ENCODE peak calls at places on chromosomes 12 and 14, in four cellular contexts. F is body of pancreas, A is psoas muscle, D is cardiac muscle cell. I is an unnamed sample.
A peak's percentile ranks its signal among the peaks of the same experiment; 100 is the strongest.

GRCh38 chr14:88879016-88879415 is 54.6 kb downstream of the TTC8 start:
- DNase-seq in F (no peak), D (no peak), A (no peak), I (no peak)

GRCh38 chr14:89283327-89284060 is 133.5 kb downstream of the FOXN3 start:
- DNase-seq in F (no peak), D (no peak), A (no peak), I (no peak)

GRCh38 chr12:125331342-125332052 is 266.3 kb downstream of the AACS start:
- DNase-seq in F (no peak), A (no peak), D (no peak), I (no peak)

GRCh38 chr12:122491991-122492390 is 8.7 kb downstream of the ZCCHC8 start:
- DNase-seq in F (no peak), D (no peak), A (no peak), I (no peak)

GRCh38 chr14:92649934-92650545 is 98.4 kb downstream of the LGMN start:
- DNase-seq in F (peak; percentile 81), A (peak; percentile 56), D (no peak), I (peak; percentile 35)

GRCh38 chr12:51269174-51270066 is 795 bp downstream of the SMAGP start:
- DNase-seq in F (peak; percentile 75), D (peak; percentile 67), A (peak; percentile 31), I (no peak)

GRCh38 chr14:104280085-104280901 is 141.9 kb downstream of the KIF26A start:
- DNase-seq in D (no peak), A (no peak), F (peak; percentile 0), I (no peak)

GRCh38 chr14:91866061-91866460 is 1.3 kb downstream of the TC2N start:
- DNase-seq in F (no peak), D (no peak), A (no peak), I (no peak)

GRCh38 chr12:3869448-3869847 is 3.8 kb downstream of the PARP11 start:
- DNase-seq in A (no peak), F (no peak), D (no peak), I (peak; percentile 44)

GRCh38 chr14:75981426-75981825 is 369 bp downstream of the TGFB3 start:
- DNase-seq in A (no peak), F (peak; percentile 43), D (peak; percentile 32), I (no peak)

GRCh38 chr12:15910864-15911696 is at the start of gene DERA:
- DNase-seq in F (peak; percentile 83), D (peak; percentile 87), A (peak; percentile 82), I (peak; percentile 33)

GRCh38 chr12:30719060-30719459 is 23.4 kb upstream of the IPO8 start:
- DNase-seq in F (no peak), D (no peak), A (no peak), I (no peak)

GRCh38 chr12:116964004-116964739 is 53.4 kb downstream of the FBXW8 start:
- DNase-seq in F (no peak), D (no peak), A (no peak), I (no peak)

GRCh38 chr14:60250318-60251035 is 1.5 kb downstream of the PPM1A start:
- DNase-seq in D (no peak), A (no peak), F (peak; percentile 22), I (no peak)

GRCh38 chr12:40226652-40227051 is 1.9 kb downstream of the LRRK2 start:
- DNase-seq in A (peak; percentile 20), F (peak; percentile 84), D (no peak), I (no peak)

GRCh38 chr14:52703225-52703624 is 3.8 kb upstream of the PSMC6 start:
- DNase-seq in D (no peak), F (peak; percentile 59), A (peak; percentile 26), I (peak; percentile 57)

GRCh38 chr12:105334001-105334400 is 3.5 kb downstream of the C12orf75 start:
- DNase-seq in A (no peak), D (peak; percentile 91), F (no peak), I (no peak)

GRCh38 chr14:95523818-95524448 is 7.5 kb upstream of the SYNE3 start:
- DNase-seq in D (no peak), A (no peak), F (no peak), I (no peak)

GRCh38 chr14:61533513-61534255 is 161.6 kb upstream of the HIF1A start:
- DNase-seq in D (no peak), F (peak; percentile 49), A (no peak), I (no peak)

GRCh38 chr14:69887740-69888657 is 8.8 kb downstream of the SMOC1 start:
- DNase-seq in D (no peak), F (no peak), A (no peak), I (no peak)

DNA sequence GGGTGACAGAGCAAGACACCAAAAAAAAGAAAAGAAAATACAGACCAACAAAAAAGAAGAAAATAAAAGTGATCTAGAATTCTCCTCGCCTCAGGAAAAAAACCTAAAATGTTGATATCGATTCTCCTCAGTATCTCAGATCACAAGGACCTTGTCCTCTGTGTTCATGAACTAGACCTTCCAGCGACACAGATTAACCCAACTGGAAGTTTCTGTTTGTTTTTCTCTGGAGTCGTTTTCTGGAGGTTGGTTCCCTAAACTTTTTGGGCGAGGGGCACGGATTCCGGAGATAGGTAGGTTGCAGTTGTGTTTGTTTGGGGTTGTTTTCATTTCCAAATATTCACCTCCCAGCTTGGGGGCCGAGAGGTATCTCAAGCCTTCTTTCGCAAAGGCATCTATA is 559 bp upstream of the RFC5 start:
- DNase-seq in D (no peak), F (no peak), A (no peak), I (no peak)
- H3K4me3 ChIP-seq in D (no peak overlapping the region), F (no peak overlapping the region), A (peak overlapping the region; percentile 87), I (peak overlapping the region; percentile 86)

GRCh38 chr12:64670039-64670438 is 59.7 kb downstream of the RASSF3 start:
- DNase-seq in F (no peak), A (no peak), D (no peak), I (no peak)
- TF ChIP-seq CTCF in F (no peak), A (no peak), D (no peak), I (no peak)

DNA sequence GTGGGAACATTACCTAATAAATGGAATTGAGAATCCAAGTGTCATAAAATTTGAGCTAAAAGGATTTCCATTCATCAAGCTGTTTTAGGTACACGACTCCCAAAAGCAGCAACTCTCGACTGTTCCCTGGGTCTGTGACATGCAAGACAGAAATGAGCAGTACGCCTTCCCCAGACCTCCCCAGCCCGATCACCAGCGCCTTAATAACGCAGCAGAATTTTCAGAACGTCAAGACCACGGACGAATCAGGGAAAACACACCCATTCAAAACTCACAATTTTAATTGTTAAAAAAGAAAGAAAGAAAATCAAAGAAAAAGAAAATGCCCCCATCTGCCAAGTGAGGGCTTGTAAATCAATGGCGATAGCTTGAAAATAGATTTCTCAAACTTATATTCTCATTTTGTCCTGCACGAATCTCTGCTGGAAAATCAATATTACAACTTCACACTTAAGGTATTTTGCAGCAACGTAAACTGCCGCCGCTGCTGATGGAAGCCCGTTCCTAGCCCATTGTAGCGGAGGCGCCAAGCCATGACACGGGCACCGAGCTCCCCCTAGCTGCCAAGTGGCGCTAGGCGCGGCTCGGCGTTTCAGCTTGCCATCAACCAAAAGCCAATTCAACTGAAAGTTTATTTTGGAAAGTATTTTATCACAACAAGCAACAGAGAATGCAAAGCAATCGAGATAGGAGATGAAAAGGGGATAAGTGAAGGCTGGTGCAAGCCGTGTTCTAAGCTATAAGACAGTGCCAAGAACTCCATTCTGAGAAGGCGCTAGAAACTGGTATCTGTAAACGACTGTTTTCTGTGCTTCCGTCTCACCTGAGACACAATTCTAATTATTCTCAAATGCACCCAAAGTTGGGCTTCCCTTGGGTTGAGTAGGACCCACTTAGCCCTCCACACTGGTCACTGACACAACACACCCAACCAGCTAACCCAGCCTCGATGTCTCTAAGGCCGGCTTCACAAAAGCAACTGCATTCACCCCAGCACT is 5.5 kb downstream of the BCL11B start:
- DNase-seq in F (peak; percentile 74), D (peak; percentile 86), A (peak; percentile 65), I (no peak)
- H3K4me3 ChIP-seq in F (no peak overlapping the region), D (no peak overlapping the region), A (no peak overlapping the region), I (no peak overlapping the region)

GRCh38 chr14:90293766-90294471 is 37.6 kb downstream of the PSMC1 start:
- DNase-seq in A (no peak), D (no peak), F (no peak), I (peak; percentile 92)
- TF ChIP-seq CTCF in A (no peak), D (no peak), F (no peak), I (no peak)

DNA sequence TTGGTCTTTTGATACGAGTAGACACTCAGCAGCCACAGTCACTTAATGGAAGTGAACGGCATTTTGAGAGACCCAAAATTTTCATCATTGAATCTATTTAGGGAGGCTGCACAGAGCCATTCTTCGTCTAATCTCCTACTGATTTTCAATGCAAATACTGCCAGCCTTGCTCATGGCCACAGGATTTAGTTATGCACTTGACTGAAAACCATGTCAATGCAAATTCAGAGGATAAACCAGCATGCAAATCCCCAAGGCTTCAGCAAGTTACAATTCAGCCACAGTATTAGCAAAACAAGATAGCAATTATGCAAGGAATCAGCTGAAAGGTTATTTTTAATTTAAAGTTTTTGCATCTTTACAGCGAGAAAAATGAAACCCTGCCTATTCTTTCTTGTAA is 985.5 kb upstream of the FLRT2 start:
- DNase-seq in A (no peak), F (no peak), D (no peak), I (no peak)
- H3K4me3 ChIP-seq in A (no peak overlapping the region), F (no peak overlapping the region), D (no peak overlapping the region), I (no peak overlapping the region)

GRCh38 chr14:80054020-80054419 is 157.3 kb downstream of the DIO2 start:
- DNase-seq in F (no peak), D (no peak), A (no peak), I (peak; percentile 80)

GRCh38 chr14:80055226-80055625 is 156.1 kb downstream of the DIO2 start:
- DNase-seq in D (no peak), F (no peak), A (no peak), I (no peak)

GRCh38 chr14:80055912-80056801 is 155.1 kb downstream of the DIO2 start:
- DNase-seq in D (peak; percentile 57), A (peak; percentile 13), F (peak; percentile 47), I (peak; percentile 21)

GRCh38 chr14:80059041-80059440 is 152.3 kb downstream of the DIO2 start:
- DNase-seq in F (no peak), D (no peak), A (no peak), I (no peak)
- TF ChIP-seq CTCF in F (no peak), D (no peak), A (no peak), I (no peak)

GRCh38 chr14:22835505-22835904 is 880 bp upstream of the MMP14 start:
- DNase-seq in F (no peak), A (no peak), D (no peak), I (no peak)
- H3K4me3 ChIP-seq in F (no peak overlapping the region), A (no peak overlapping the region), D (no peak overlapping the region), I (no peak overlapping the region)

GRCh38 chr12:49340971-49341776 is 4.2 kb upstream of the C1QL4 start:
- DNase-seq in F (no peak), D (no peak), A (no peak), I (no peak)

GRCh38 chr12:49342914-49343731 is 3.6 kb upstream of the DNAJC22 start:
- DNase-seq in D (no peak), A (no peak), F (no peak), I (no peak)

GRCh38 chr12:49341777-49342065 is 4.7 kb upstream of the C1QL4 start:
- DNase-seq in A (no peak), D (no peak), F (no peak), I (no peak)

GRCh38 chr12:49340095-49340870 is 3.3 kb upstream of the C1QL4 start:
- DNase-seq in D (no peak), A (no peak), F (no peak), I (no peak)

GRCh38 chr12:49342066-49342913 is 4.4 kb upstream of the DNAJC22 start:
- DNase-seq in D (peak; percentile 95), F (peak; percentile 74), A (peak; percentile 73), I (no peak)
- TF ChIP-seq CTCF in D (peak; percentile 85), F (peak; percentile 74), A (peak; percentile 68), I (peak; percentile 43)

GRCh38 chr12:106582661-106583577 is at the start of gene RFX4:
- DNase-seq in D (no peak), F (no peak), A (no peak), I (no peak)
- H3K4me3 ChIP-seq in D (peak within 1 kb of the TSS; percentile 27), F (no peak within 1 kb of the TSS), A (peak within 1 kb of the TSS; percentile 58), I (peak within 1 kb of the TSS; percentile 39)

GRCh38 chr12:58860050-58860787 is 60.1 kb downstream of the LRIG3 start:
- DNase-seq in D (no peak), A (no peak), F (no peak), I (no peak)
- TF ChIP-seq CTCF in D (no peak), A (no peak), F (no peak), I (no peak)

I was measured in LNCaP clone FGC.